ENCODE peak calls at places on chromosomes 11 and 22, in six cellular contexts. One of them, this sample, is unnamed. For H3K4me1, the result is how much of the 10 kb centered on the place peaks cover.

GRCh38 chr11:130023204-130023603 is 20.6 kb upstream of the PRDM10 start:
- DNase-seq in sigmoid colon: no peak
- DNase-seq in IMR-90: peak
- DNase-seq in uterus: no peak
- DNase-seq in adrenal gland: no peak
- DNase-seq in body of pancreas: no peak
- DNase-seq in this sample: no peak

GRCh38 chr11:116420770-116421528 is 351.8 kb downstream of the BUD13 start:
- DNase-seq in adrenal gland: no peak
- DNase-seq in IMR-90: no peak
- DNase-seq in body of pancreas: no peak
- DNase-seq in sigmoid colon: peak
- DNase-seq in uterus: no peak
- DNase-seq in this sample: no peak

GRCh38 chr22:17303840-17304779 is 65.2 kb upstream of the CECR2 start:
- DNase-seq in sigmoid colon: no peak
- DNase-seq in IMR-90: no peak
- DNase-seq in adrenal gland: no peak
- DNase-seq in uterus: no peak
- DNase-seq in body of pancreas: no peak
- DNase-seq in this sample: peak

GRCh38 chr11:117521974-117522373 is 194.3 kb downstream of the CEP164 start:
- DNase-seq in sigmoid colon: no peak
- DNase-seq in body of pancreas: no peak
- DNase-seq in IMR-90: no peak
- DNase-seq in adrenal gland: no peak
- DNase-seq in uterus: no peak
- DNase-seq in this sample: no peak

GRCh38 chr11:57787920-57788716 is 26.5 kb downstream of the CTNND1 start:
- DNase-seq in uterus: no peak
- DNase-seq in adrenal gland: peak
- DNase-seq in body of pancreas: no peak
- DNase-seq in sigmoid colon: no peak
- DNase-seq in IMR-90: no peak
- DNase-seq in this sample: no peak

GRCh38 chr11:75400110-75400865 is 970 bp downstream of the RPS3 start:
- DNase-seq in sigmoid colon: no peak
- DNase-seq in uterus: no peak
- DNase-seq in IMR-90: peak
- DNase-seq in adrenal gland: no peak
- DNase-seq in body of pancreas: no peak
- DNase-seq in this sample: no peak

GRCh38 chr11:17391493-17392355 is 3.3 kb upstream of the KCNJ11 start:
- DNase-seq in uterus: no peak
- DNase-seq in IMR-90: no peak
- DNase-seq in body of pancreas: no peak
- DNase-seq in sigmoid colon: no peak
- DNase-seq in adrenal gland: no peak
- DNase-seq in this sample: no peak

GRCh38 chr11:113351490-113351889 is 36.1 kb upstream of the ANKK1 start:
- DNase-seq in body of pancreas: no peak
- DNase-seq in sigmoid colon: no peak
- DNase-seq in uterus: no peak
- DNase-seq in IMR-90: no peak
- DNase-seq in adrenal gland: no peak
- DNase-seq in this sample: no peak

GRCh38 chr11:125165111-125165663 is 636 bp downstream of the PKNOX2 start:
- DNase-seq in body of pancreas: peak
- DNase-seq in sigmoid colon: peak
- DNase-seq in adrenal gland: peak
- DNase-seq in IMR-90: peak
- DNase-seq in uterus: no peak
- DNase-seq in this sample: peak

GRCh38 chr11:105489431-105489830 is 120.4 kb upstream of the GRIA4 start:
- DNase-seq in uterus: no peak
- DNase-seq in adrenal gland: no peak
- DNase-seq in body of pancreas: no peak
- DNase-seq in IMR-90: peak
- DNase-seq in sigmoid colon: no peak
- DNase-seq in this sample: no peak

GRCh38 chr11:114082767-114083181 is 23.3 kb downstream of the ZBTB16 start:
- DNase-seq in uterus: no peak
- DNase-seq in adrenal gland: no peak
- DNase-seq in body of pancreas: peak
- DNase-seq in IMR-90: no peak
- DNase-seq in sigmoid colon: peak
- DNase-seq in this sample: peak

GRCh38 chr11:123702137-123702536 is 39.3 kb downstream of the ZNF202 start:
- DNase-seq in IMR-90: no peak
- DNase-seq in adrenal gland: no peak
- DNase-seq in sigmoid colon: no peak
- DNase-seq in uterus: no peak
- DNase-seq in body of pancreas: no peak
- DNase-seq in this sample: peak

GRCh38 chr11:122751298-122752070 is 86.8 kb upstream of the CRTAM start:
- DNase-seq in adrenal gland: no peak
- DNase-seq in uterus: no peak
- DNase-seq in body of pancreas: no peak
- DNase-seq in IMR-90: peak
- DNase-seq in sigmoid colon: peak
- DNase-seq in this sample: no peak

GRCh38 chr11:122113836-122114235 is 2.2 kb downstream of the BLID start:
- DNase-seq in uterus: no peak
- DNase-seq in IMR-90: peak
- DNase-seq in sigmoid colon: no peak
- DNase-seq in adrenal gland: no peak
- DNase-seq in body of pancreas: no peak
- DNase-seq in this sample: no peak

GRCh38 chr11:8794677-8795103 is 112.1 kb downstream of the RPL27A start:
- DNase-seq in uterus: no peak
- DNase-seq in body of pancreas: peak
- DNase-seq in sigmoid colon: no peak
- DNase-seq in IMR-90: no peak
- DNase-seq in adrenal gland: no peak
- DNase-seq in this sample: no peak

GRCh38 chr11:62337682-62338181 is 484 bp downstream of the ASRGL1 start:
- DNase-seq in adrenal gland: no peak
- DNase-seq in sigmoid colon: no peak
- DNase-seq in uterus: no peak
- DNase-seq in IMR-90: no peak
- DNase-seq in body of pancreas: peak
- DNase-seq in this sample: peak

GRCh38 chr11:133064152-133064877 is 468.0 kb downstream of the OPCML start:
- DNase-seq in uterus: peak
- DNase-seq in IMR-90: peak
- DNase-seq in sigmoid colon: peak
- DNase-seq in body of pancreas: peak
- DNase-seq in adrenal gland: peak
- DNase-seq in this sample: peak

GRCh38 chr11:34510673-34511072 is 2.9 kb downstream of the ELF5 start:
- DNase-seq in uterus: no peak
- DNase-seq in sigmoid colon: no peak
- DNase-seq in adrenal gland: no peak
- DNase-seq in IMR-90: no peak
- DNase-seq in body of pancreas: no peak
- DNase-seq in this sample: no peak

GRCh38 chr11:47186076-47186936 is at the start of gene PACSIN3:
- DNase-seq in IMR-90: peak
- DNase-seq in body of pancreas: peak
- DNase-seq in uterus: no peak
- DNase-seq in adrenal gland: peak
- DNase-seq in sigmoid colon: peak
- DNase-seq in this sample: peak

GRCh38 chr11:86559311-86559945 is 113.0 kb downstream of the ME3 start:
- DNase-seq in adrenal gland: peak
- DNase-seq in sigmoid colon: peak
- DNase-seq in body of pancreas: no peak
- DNase-seq in IMR-90: peak
- DNase-seq in uterus: no peak
- DNase-seq in this sample: no peak

GRCh38 chr22:32327596-32328171 is 30.0 kb upstream of the RFPL3 start:
- DNase-seq in uterus: no peak
- DNase-seq in body of pancreas: no peak
- DNase-seq in sigmoid colon: no peak
- DNase-seq in IMR-90: no peak
- DNase-seq in adrenal gland: no peak
- DNase-seq in this sample: no peak

GRCh38 chr11:131694526-131695424 is 324.4 kb downstream of the NTM start:
- DNase-seq in IMR-90: peak
- DNase-seq in sigmoid colon: peak
- DNase-seq in uterus: peak
- DNase-seq in body of pancreas: peak
- DNase-seq in adrenal gland: peak
- DNase-seq in this sample: peak

GRCh38 chr11:102564110-102564509 is 33.6 kb upstream of the MMP7 start:
- DNase-seq in IMR-90: peak
- DNase-seq in body of pancreas: no peak
- DNase-seq in adrenal gland: no peak
- DNase-seq in sigmoid colon: no peak
- DNase-seq in uterus: no peak
- DNase-seq in this sample: no peak

GRCh38 chr22:18955696-18956095 is 19.6 kb upstream of the PRODH start:
- DNase-seq in adrenal gland: no peak
- DNase-seq in IMR-90: no peak
- DNase-seq in body of pancreas: peak
- DNase-seq in uterus: no peak
- DNase-seq in sigmoid colon: peak
- DNase-seq in this sample: peak

GRCh38 chr11:76656571-76657081 is 13.9 kb downstream of the LRRC32 start:
- DNase-seq in adrenal gland: peak
- DNase-seq in IMR-90: no peak
- DNase-seq in body of pancreas: no peak
- DNase-seq in uterus: no peak
- DNase-seq in sigmoid colon: peak
- DNase-seq in this sample: no peak

GRCh38 chr11:34234086-34234740 is 123.6 kb downstream of the ABTB2 start:
- DNase-seq in uterus: peak
- DNase-seq in adrenal gland: peak
- DNase-seq in body of pancreas: peak
- DNase-seq in IMR-90: peak
- DNase-seq in sigmoid colon: no peak
- DNase-seq in this sample: peak

GRCh38 chr22:19149047-19149883 is 827 bp downstream of the GSC2 start:
- DNase-seq in uterus: no peak
- DNase-seq in sigmoid colon: no peak
- DNase-seq in adrenal gland: no peak
- DNase-seq in body of pancreas: no peak
- DNase-seq in IMR-90: no peak
- DNase-seq in this sample: no peak

GRCh38 chr22:48849963-48850657 is 977.6 kb downstream of the BRD1 start:
- DNase-seq in IMR-90: no peak
- DNase-seq in sigmoid colon: peak
- DNase-seq in adrenal gland: no peak
- DNase-seq in body of pancreas: no peak
- DNase-seq in uterus: no peak
- DNase-seq in this sample: no peak
- TF ChIP-seq POLR2A in IMR-90: no peak
- TF ChIP-seq POLR2A in sigmoid colon: no peak
- TF ChIP-seq POLR2A in adrenal gland: no peak
- TF ChIP-seq POLR2A in body of pancreas: no peak
- TF ChIP-seq POLR2A in uterus: no peak
- TF ChIP-seq POLR2A in this sample: no peak

DNA sequence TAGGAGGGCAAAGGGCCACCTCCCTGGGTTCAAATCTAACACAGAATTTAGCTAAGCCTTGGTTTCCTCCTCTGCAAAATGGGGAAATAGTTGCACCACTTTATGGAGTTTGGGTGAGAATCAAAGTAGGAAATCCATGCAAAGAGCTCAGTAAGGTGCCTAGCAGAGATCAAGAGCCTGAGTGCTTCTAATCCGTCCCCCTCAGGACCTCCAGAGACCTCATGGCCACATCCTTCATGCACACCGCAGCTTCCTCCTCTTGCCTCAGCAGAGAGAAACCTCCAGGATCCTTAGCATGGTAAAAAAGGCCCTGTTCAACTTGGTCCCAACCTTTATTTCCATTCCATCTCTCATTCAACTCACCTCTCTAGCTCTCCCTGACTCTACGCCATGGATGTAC is 37.8 kb upstream of the NAV2 start:
- DNase-seq in IMR-90: no peak
- DNase-seq in adrenal gland: no peak
- DNase-seq in sigmoid colon: no peak
- DNase-seq in body of pancreas: no peak
- DNase-seq in uterus: no peak
- DNase-seq in this sample: no peak
- H3K4me1 ChIP-seq in IMR-90: under half
- H3K4me1 ChIP-seq in adrenal gland: under half
- H3K4me1 ChIP-seq in sigmoid colon: half or more
- H3K4me1 ChIP-seq in body of pancreas: under half
- H3K4me1 ChIP-seq in uterus: under half
- H3K4me1 ChIP-seq in this sample: under half

GRCh38 chr11:128756469-128756868 is 62.6 kb downstream of the FLI1 start:
- DNase-seq in sigmoid colon: no peak
- DNase-seq in IMR-90: no peak
- DNase-seq in adrenal gland: no peak
- DNase-seq in body of pancreas: no peak
- DNase-seq in uterus: no peak
- DNase-seq in this sample: no peak

GRCh38 chr11:128759168-128759567 is 65.3 kb downstream of the FLI1 start:
- DNase-seq in body of pancreas: no peak
- DNase-seq in IMR-90: no peak
- DNase-seq in uterus: no peak
- DNase-seq in sigmoid colon: no peak
- DNase-seq in adrenal gland: no peak
- DNase-seq in this sample: no peak

GRCh38 chr11:128757886-128758612 is 64.2 kb downstream of the FLI1 start:
- DNase-seq in IMR-90: no peak
- DNase-seq in uterus: no peak
- DNase-seq in body of pancreas: no peak
- DNase-seq in sigmoid colon: no peak
- DNase-seq in adrenal gland: no peak
- DNase-seq in this sample: no peak

GRCh38 chr11:128759597-128759996 is 65.7 kb downstream of the FLI1 start:
- DNase-seq in adrenal gland: no peak
- DNase-seq in body of pancreas: no peak
- DNase-seq in sigmoid colon: no peak
- DNase-seq in uterus: no peak
- DNase-seq in IMR-90: peak
- DNase-seq in this sample: no peak

GRCh38 chr11:128757235-128757711 is 63.4 kb downstream of the FLI1 start:
- DNase-seq in adrenal gland: peak
- DNase-seq in IMR-90: peak
- DNase-seq in uterus: peak
- DNase-seq in sigmoid colon: no peak
- DNase-seq in body of pancreas: no peak
- DNase-seq in this sample: peak
- H3K4me3 ChIP-seq in adrenal gland: no peak
- H3K4me3 ChIP-seq in IMR-90: no peak
- H3K4me3 ChIP-seq in uterus: no peak
- H3K4me3 ChIP-seq in sigmoid colon: no peak
- H3K4me3 ChIP-seq in body of pancreas: no peak
- H3K4me3 ChIP-seq in this sample: no peak

DNA sequence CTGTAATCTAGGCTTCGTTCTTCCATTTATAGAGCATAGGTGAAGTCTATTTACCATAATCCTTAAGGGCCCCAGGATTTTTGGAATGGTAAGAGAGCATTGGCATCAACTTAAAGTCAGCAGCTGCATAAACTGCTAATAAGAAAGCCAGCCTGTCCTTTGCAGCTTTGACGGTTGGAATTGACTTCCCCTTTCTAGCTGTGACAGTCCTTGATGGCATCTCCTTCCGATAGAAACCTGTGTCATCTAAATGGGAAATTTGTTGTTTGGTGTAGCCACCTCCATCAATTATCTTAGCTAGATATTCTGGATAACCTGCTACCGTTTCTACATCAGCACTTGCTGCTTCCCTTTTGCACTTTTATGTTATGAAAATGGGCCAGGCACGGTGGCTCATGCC is 58.0 kb upstream of the GLYATL1B start:
- DNase-seq in sigmoid colon: no peak
- DNase-seq in IMR-90: no peak
- DNase-seq in uterus: no peak
- DNase-seq in adrenal gland: no peak
- DNase-seq in body of pancreas: no peak
- DNase-seq in this sample: no peak
- TF ChIP-seq POLR2A in sigmoid colon: no peak
- TF ChIP-seq POLR2A in IMR-90: no peak
- TF ChIP-seq POLR2A in uterus: no peak
- TF ChIP-seq POLR2A in adrenal gland: no peak
- TF ChIP-seq POLR2A in body of pancreas: no peak
- TF ChIP-seq POLR2A in this sample: no peak

This sample was measured in upper lobe of left lung.